ENCODE peak calls at places on chromosome 1, in ten cellular contexts. L is anterior cingulate cortex, Z is fibroblast of mammary gland, N is sciatic nerve, O is HTR-8/SVneo, D is DMS 273 treated with DMSO at 0.1 percent for 48 hours, Y is iris pigment epithelial cell, I is ACHN, X is small intestine, R is AG09309. U is an unnamed sample.

GRCh38 chr1:71240656-71241055 is 159.8 kb upstream of the ZRANB2 start:
- DNase-seq in O (no peak), L (no peak), I (no peak), Z (peak), X (no peak), Y (no peak), N (no peak), D (no peak), R (no peak), U (no peak)

GRCh38 chr1:14567056-14567455 is 31.4 kb upstream of the KAZN start:
- DNase-seq in O (no peak), I (no peak), X (no peak), Y (no peak), N (no peak), R (no peak), D (no peak), Z (no peak), L (no peak), U (peak)

GRCh38 chr1:225815526-225816178 is 5.7 kb downstream of the EPHX1 start:
- DNase-seq in N (no peak), D (no peak), Z (no peak), L (no peak), Y (no peak), R (no peak), O (no peak), X (no peak), I (no peak), U (no peak)

GRCh38 chr1:27332536-27333281 is 9.1 kb upstream of the SYTL1 start:
- DNase-seq in Z (peak), I (peak), O (peak), Y (peak), R (no peak), D (no peak), N (no peak), X (no peak), L (no peak), U (peak)

GRCh38 chr1:59768752-59769411 is 45.9 kb upstream of the HOOK1 start:
- DNase-seq in I (no peak), L (no peak), D (no peak), Y (no peak), R (no peak), N (no peak), O (no peak), X (no peak), Z (no peak), U (no peak)

GRCh38 chr1:14345925-14346550 is 252.4 kb upstream of the KAZN start:
- DNase-seq in Z (peak), I (peak), X (no peak), L (no peak), D (no peak), R (no peak), O (no peak), Y (peak), N (no peak), U (no peak)

GRCh38 chr1:25575191-25575590 is 31.8 kb downstream of the LDLRAP1 start:
- DNase-seq in N (no peak), O (no peak), R (no peak), D (no peak), Y (no peak), L (no peak), Z (no peak), X (no peak), I (no peak), U (no peak)

GRCh38 chr1:233113009-233113712 is 162.8 kb downstream of the NTPCR start:
- DNase-seq in N (peak), I (peak), L (peak), Y (peak), R (peak), D (peak), O (peak), X (peak), Z (peak), U (peak)

GRCh38 chr1:152052606-152053005 is 15.8 kb upstream of the S100A11 start:
- DNase-seq in O (peak), D (peak), I (peak), L (peak), Y (peak), X (peak), N (peak), Z (peak), R (no peak), U (peak)

GRCh38 chr1:21703318-21703963 is 34.3 kb upstream of the RAP1GAP start:
- DNase-seq in Z (peak), D (peak), I (peak), R (peak), N (no peak), Y (peak), O (peak), L (no peak), X (peak), U (peak)

GRCh38 chr1:31786366-31787060 is 22.4 kb upstream of the ADGRB2 start:
- DNase-seq in Y (no peak), D (no peak), I (no peak), Z (no peak), R (no peak), N (no peak), L (no peak), O (no peak), X (peak), U (no peak)

GRCh38 chr1:184118051-184118450 is 66.5 kb downstream of the TSEN15 start:
- DNase-seq in X (no peak), O (peak), L (no peak), I (peak), D (peak), N (no peak), Y (peak), Z (peak), R (peak), U (no peak)

GRCh38 chr1:151534662-151535278 is 5.3 kb upstream of the TUFT1 start:
- DNase-seq in Z (peak), L (no peak), Y (peak), R (no peak), N (peak), X (peak), O (peak), D (peak), I (peak), U (peak)

GRCh38 chr1:21673277-21673780 is 4.2 kb upstream of the RAP1GAP start:
- DNase-seq in O (no peak), N (no peak), D (peak), Y (peak), I (no peak), Z (peak), L (no peak), R (peak), X (no peak), U (peak)

GRCh38 chr1:59375321-59376220 is 78.7 kb downstream of the FGGY start:
- DNase-seq in O (peak), I (peak), R (peak), N (no peak), Y (peak), D (no peak), Z (peak), L (no peak), X (no peak), U (no peak)

GRCh38 chr1:63984257-63984626 is 210.4 kb downstream of the ROR1 start:
- DNase-seq in R (no peak), I (no peak), O (no peak), N (no peak), Z (peak), L (no peak), X (no peak), D (no peak), Y (peak), U (no peak)

GRCh38 chr1:204984499-204984898 is 58.5 kb upstream of the CNTN2 start:
- DNase-seq in Y (no peak), I (no peak), O (no peak), D (no peak), N (no peak), L (no peak), X (no peak), R (no peak), Z (no peak), U (peak)

GRCh38 chr1:9289724-9290493 is 2.8 kb upstream of the SPSB1 start:
- DNase-seq in N (no peak), R (peak), D (no peak), Y (peak), L (no peak), Z (peak), X (no peak), I (peak), O (peak), U (no peak)

GRCh38 chr1:53525595-53525994 is 66.4 kb downstream of the DMRTB1 start:
- DNase-seq in I (no peak), Y (no peak), N (no peak), Z (no peak), D (no peak), L (no peak), O (no peak), X (no peak), R (no peak), U (peak)

GRCh38 chr1:85584923-85585322 is 4.4 kb downstream of the CCN1 start:
- DNase-seq in X (no peak), Z (peak), R (no peak), I (no peak), D (no peak), N (no peak), Y (peak), L (no peak), O (no peak), U (no peak)

GRCh38 chr1:44826375-44827196 is 16.5 kb downstream of the PTCH2 start:
- DNase-seq in O (no peak), X (peak), Y (no peak), Z (peak), N (peak), D (no peak), R (no peak), L (peak), I (no peak), U (peak)